ENCODE peak calls at places on chromosomes 16 and 17, in nine cellular contexts. N is psoas muscle, U is H9, A is breast epithelium, C is ovary, M is nephron progenitor cell, P is AG10803, L is heart right ventricle, W is fibroblast of the aortic adventitia. R is an unnamed sample.

GRCh38 chr16:11254913-11255736 is 879 bp downstream of the SOCS1 start:
- DNase-seq in U (no peak), L (no peak), A (peak; percentile 28), C (peak; percentile 63), N (peak; percentile 64), M (peak; percentile 56), W (peak; percentile 40), P (peak; percentile 41), R (no peak)

GRCh38 chr17:309361-309888 is 43.2 kb downstream of the RPH3AL start:
- DNase-seq in A (no peak), M (peak; percentile 81), L (no peak), C (peak; percentile 23), W (no peak), P (no peak), N (peak; percentile 49), U (peak; percentile 83), R (no peak)

GRCh38 chr17:80696456-80696855 is 151.8 kb downstream of the RPTOR start:
- DNase-seq in L (no peak), M (no peak), W (no peak), A (no peak), N (no peak), C (peak; percentile 63), U (no peak), P (peak; percentile 49), R (no peak)

GRCh38 chr17:80981062-80981902 is 10.4 kb upstream of the CHMP6 start:
- DNase-seq in A (no peak), P (no peak), L (no peak), U (peak; percentile 81), C (no peak), N (peak; percentile 63), M (peak; percentile 86), W (no peak), R (no peak)

GRCh38 chr16:56370185-56370584 is 55.2 kb downstream of the AMFR start:
- DNase-seq in W (peak; percentile 60), C (no peak), A (no peak), M (no peak), P (peak; percentile 28), L (no peak), U (no peak), N (no peak), R (no peak)

GRCh38 chr16:46768809-46769208 is 20.7 kb upstream of the MYLK3 start:
- DNase-seq in M (no peak), U (no peak), W (no peak), L (no peak), C (no peak), P (no peak), A (no peak), N (peak; percentile 76), R (no peak)

GRCh38 chr16:57892447-57893096 is 78.4 kb downstream of the CNGB1 start:
- DNase-seq in M (no peak), C (no peak), A (no peak), P (no peak), N (no peak), L (no peak), U (no peak), W (no peak), R (no peak)

GRCh38 chr16:21684199-21684598 is 20.4 kb downstream of the OTOA start:
- DNase-seq in M (no peak), L (no peak), P (no peak), A (no peak), C (no peak), W (no peak), U (peak; percentile 58), N (no peak), R (no peak)

GRCh38 chr17:2179615-2180295 is 123.8 kb downstream of the SMG6 start:
- DNase-seq in L (peak; percentile 97), U (no peak), M (no peak), N (peak; percentile 83), W (peak; percentile 99), A (peak; percentile 76), C (peak; percentile 93), P (peak; percentile 97), R (peak; percentile 93)

GRCh38 chr16:84788968-84789371 is 30.8 kb upstream of the CRISPLD2 start:
- DNase-seq in U (no peak), L (no peak), C (no peak), P (peak; percentile 94), A (peak; percentile 35), N (no peak), W (no peak), M (no peak), R (no peak)

GRCh38 chr17:79042421-79043190 is 18.6 kb downstream of the C1QTNF1 start:
- DNase-seq in U (peak; percentile 81), M (peak; percentile 58), L (peak; percentile 63), A (peak; percentile 68), N (peak; percentile 86), W (peak; percentile 65), P (peak; percentile 65), C (peak; percentile 76), R (no peak)

GRCh38 chr17:81040791-81041337 is 5.9 kb downstream of the BAIAP2 start:
- DNase-seq in N (no peak), C (peak; percentile 65), W (peak; percentile 22), M (no peak), P (no peak), A (no peak), L (no peak), U (peak; percentile 81), R (no peak)

GRCh38 chr17:69060835-69061234 is at the start of gene ABCA9:
- DNase-seq in L (peak; percentile 33), A (no peak), W (peak; percentile 99), C (no peak), P (peak; percentile 94), U (no peak), M (no peak), N (no peak), R (no peak)

GRCh38 chr17:66747561-66748275 is 87.2 kb upstream of the CACNG5 start:
- DNase-seq in N (no peak), A (no peak), M (no peak), U (no peak), L (no peak), C (no peak), P (peak; percentile 63), W (peak; percentile 97), R (no peak)

GRCh38 chr16:5072334-5073278 is 963 bp downstream of the ALG1 start:
- DNase-seq in N (no peak), U (no peak), L (no peak), C (no peak), M (no peak), A (no peak), W (peak; percentile 26), P (no peak), R (no peak)

GRCh38 chr16:17629936-17630335 is 159.2 kb upstream of the XYLT1 start:
- DNase-seq in M (no peak), N (no peak), U (no peak), P (no peak), W (no peak), A (no peak), C (no peak), L (no peak), R (no peak)
- TF ChIP-seq CTCF in M (no peak), N (no peak), U (no peak), P (no peak), W (no peak), A (no peak), C (no peak), L (no peak), R (no peak)

GRCh38 chr17:57637668-57638010 is 107.5 kb downstream of the CCDC182 start:
- DNase-seq in A (no peak), L (no peak), N (peak; percentile 12), C (no peak), P (no peak), W (no peak), U (no peak), M (no peak), R (no peak)

GRCh38 chr17:57636985-57637667 is 108.0 kb downstream of the CCDC182 start:
- DNase-seq in L (no peak), W (no peak), P (no peak), U (no peak), A (no peak), C (no peak), M (no peak), N (peak; percentile 40), R (no peak)

GRCh38 chr17:57638284-57638683 is 106.8 kb downstream of the CCDC182 start:
- DNase-seq in C (no peak), W (no peak), L (no peak), N (no peak), A (no peak), P (no peak), U (no peak), M (no peak), R (no peak)

GRCh38 chr17:57634713-57635465 is 110.2 kb downstream of the CCDC182 start:
- DNase-seq in A (no peak), C (no peak), M (no peak), P (peak; percentile 8), L (no peak), W (peak; percentile 4), U (no peak), N (peak; percentile 1), R (no peak)

DNA sequence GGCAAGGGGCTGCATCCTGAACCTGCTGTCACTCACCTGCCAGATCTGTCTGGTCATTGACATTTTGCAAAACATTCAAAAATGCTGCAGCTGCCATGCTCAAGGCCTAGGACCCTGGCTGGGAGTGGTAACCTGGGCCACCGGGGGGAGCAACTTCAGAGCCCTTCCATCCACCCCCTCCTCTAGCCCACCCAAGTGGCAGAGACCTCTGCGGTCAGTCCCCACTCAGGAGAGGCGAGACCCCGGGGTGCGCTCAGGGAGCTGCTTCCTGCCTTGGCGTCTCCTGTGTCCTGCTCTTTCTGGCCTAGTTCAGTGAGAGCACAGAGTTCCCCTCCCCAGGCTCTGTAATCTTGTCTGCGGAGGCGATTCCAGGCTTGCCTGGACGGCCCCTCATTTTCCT is 108.8 kb downstream of the CCDC182 start:
- DNase-seq in P (no peak), W (no peak), N (peak; percentile 44), M (no peak), L (no peak), C (no peak), A (no peak), U (no peak), R (no peak)
- TF ChIP-seq CTCF in P (no peak), W (no peak), N (no peak), M (no peak), L (no peak), C (no peak), A (no peak), U (no peak), R (no peak)

DNA sequence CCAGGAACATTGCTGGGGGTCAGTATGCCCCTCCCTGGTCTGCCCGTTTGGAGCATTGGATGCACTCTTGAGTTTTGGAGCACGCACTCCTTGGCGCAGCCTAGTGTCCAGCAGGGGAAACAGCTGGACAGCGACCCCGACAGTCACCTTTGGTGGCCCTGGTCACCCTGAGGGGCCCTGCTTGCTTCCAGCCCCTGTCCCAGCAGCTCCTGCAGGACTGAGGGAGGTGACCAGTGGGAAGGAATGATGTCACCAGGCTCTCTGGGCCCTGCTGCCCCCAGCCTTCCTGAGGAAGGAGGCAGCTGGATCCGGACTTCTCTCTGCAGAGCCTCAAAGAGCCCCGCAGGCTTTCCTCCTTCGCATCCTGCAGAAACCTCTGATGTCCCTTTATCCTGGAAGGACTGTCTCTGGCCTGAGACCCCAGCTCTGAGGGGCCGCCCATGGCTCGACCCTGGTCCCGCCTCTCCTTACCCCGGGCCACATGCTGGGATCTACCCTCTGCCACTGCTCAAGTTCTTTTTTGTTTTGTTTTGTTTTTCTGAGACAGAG is 11.8 kb downstream of the ZSCAN10 start:
- DNase-seq in L (peak; percentile 60), M (peak; percentile 47), A (no peak), P (no peak), N (peak; percentile 72), C (no peak), U (peak; percentile 65), W (no peak), R (no peak)
- TF ChIP-seq CTCF in L (peak; percentile 42), M (no peak), A (no peak), P (no peak), N (peak; percentile 12), C (no peak), U (peak; percentile 54), W (peak; percentile 30), R (peak; percentile 23)

GRCh38 chr17:36847293-36847645 is 90.0 kb upstream of the LHX1 start:
- DNase-seq in C (no peak), M (no peak), L (no peak), U (no peak), N (no peak), P (no peak), W (no peak), A (no peak), R (no peak)
- TF ChIP-seq CTCF in C (no peak), M (no peak), L (no peak), U (no peak), N (no peak), P (no peak), W (no peak), A (no peak), R (no peak)